ENCODE peak calls at places on chromosomes 1 and 21, in four cellular contexts. J is GM23338, W is LHCN-M2, X is HCEC 1CT. M is an unnamed sample.

GRCh38 chr1:109895720-109896504 is 14.7 kb upstream of the CSF1 start:
- DNase-seq in W (peak), J (no peak), X (peak), M (no peak)

GRCh38 chr1:99685516-99686180 is 39.7 kb downstream of the PALMD start:
- DNase-seq in X (peak), J (peak), W (peak), M (peak)

GRCh38 chr1:116134178-116134773 is 23.1 kb downstream of the MAB21L3 start:
- DNase-seq in W (peak), X (peak), J (no peak), M (no peak)

GRCh38 chr1:26317612-26318337 is at the start of gene CD52:
- DNase-seq in W (no peak), J (peak), X (no peak), M (peak)

GRCh38 chr1:96863449-96863848 is 141.9 kb downstream of the PTBP2 start:
- DNase-seq in J (no peak), W (no peak), X (no peak), M (no peak)

GRCh38 chr1:208607616-208608015 is 363.4 kb upstream of the PLXNA2 start:
- DNase-seq in J (no peak), X (no peak), W (no peak), M (no peak)

GRCh38 chr1:96464991-96465875 is 256.4 kb upstream of the PTBP2 start:
- DNase-seq in W (no peak), J (no peak), X (no peak), M (no peak)

GRCh38 chr1:108671142-108671541 is 10.2 kb upstream of the HENMT1 start:
- DNase-seq in X (no peak), J (no peak), W (no peak), M (no peak)

GRCh38 chr21:46229133-46229922 is 754 bp upstream of the LSS start:
- DNase-seq in J (peak), W (no peak), X (no peak), M (peak)

GRCh38 chr1:221961532-221962292 is 219.8 kb upstream of the DUSP10 start:
- DNase-seq in W (peak), J (no peak), X (peak), M (no peak)

GRCh38 chr1:41545996-41546938 is 61.8 kb upstream of the EDN2 start:
- DNase-seq in W (no peak), X (no peak), J (no peak), M (no peak)

M was measured in iPS-NIHi11.